ENCODE peak calls at places on chromosomes 2 and 18, in seven cellular contexts. N is kidney; J is IMR-90; A is suprapubic skin; U is Jurkat, Clone E6-1; P is sigmoid colon; H is effector memory CD4-positive, alpha-beta T cell. Q is an unnamed sample.

GRCh38 chr2:102117488-102117887 is 25.1 kb upstream of the IL1R1 start:
- DNase-seq in J (peak; percentile 56), U (no peak), N (no peak), A (no peak), H (no peak), P (no peak), Q (no peak)

GRCh38 chr2:129764376-129765325 is 214.8 kb upstream of the RAB6C start:
- DNase-seq in A (no peak), U (peak; percentile 9), N (no peak), P (no peak), J (no peak), H (no peak), Q (no peak)

GRCh38 chr2:25400576-25401241 is 59.0 kb upstream of the DNMT3A start:
- DNase-seq in A (no peak), H (no peak), J (peak; percentile 23), U (no peak), N (no peak), P (no peak), Q (no peak)

GRCh38 chr2:96556441-96557330 is 20.1 kb downstream of the ARID5A start:
- DNase-seq in U (no peak), J (peak; percentile 87), A (no peak), N (no peak), H (no peak), P (no peak), Q (peak; percentile 91)

GRCh38 chr18:3453540-3454364 is 3.8 kb downstream of the TGIF1 start:
- DNase-seq in U (peak; percentile 28), J (peak; percentile 98), A (peak; percentile 87), P (peak; percentile 90), N (peak; percentile 86), H (no peak), Q (peak; percentile 83)

GRCh38 chr2:128534688-128535392 is 216.2 kb upstream of the HS6ST1 start:
- DNase-seq in H (no peak), N (no peak), U (no peak), A (no peak), J (no peak), P (peak; percentile 4), Q (no peak)

GRCh38 chr18:35071819-35072247 is 30.6 kb downstream of the MAPRE2 start:
- DNase-seq in U (no peak), J (no peak), N (no peak), H (no peak), A (no peak), P (no peak), Q (no peak)

GRCh38 chr18:44828080-44828479 is 147.4 kb downstream of the SETBP1 start:
- DNase-seq in H (no peak), U (no peak), J (no peak), N (no peak), A (no peak), P (no peak), Q (no peak)

GRCh38 chr18:25503567-25504081 is 151.7 kb upstream of the ZNF521 start:
- DNase-seq in U (no peak), P (peak; percentile 87), J (peak; percentile 87), H (no peak), A (peak; percentile 64), N (no peak), Q (peak; percentile 72)

GRCh38 chr18:77254711-77255110 is 5.1 kb downstream of the GALR1 start:
- DNase-seq in N (no peak), P (no peak), H (no peak), U (no peak), J (no peak), A (no peak), Q (no peak)

GRCh38 chr18:519019-519879 is 18.7 kb upstream of the COLEC12 start:
- DNase-seq in A (no peak), J (peak; percentile 80), U (no peak), P (peak; percentile 85), N (peak; percentile 77), H (no peak), Q (peak; percentile 75)

GRCh38 chr2:132568679-132569078 is 101.3 kb downstream of the LYPD1 start:
- DNase-seq in A (no peak), P (no peak), J (no peak), U (no peak), H (no peak), N (no peak), Q (no peak)

GRCh38 chr2:132757676-132758075 is 87.7 kb upstream of the LYPD1 start:
- DNase-seq in U (no peak), A (no peak), J (peak; percentile 77), N (no peak), H (no peak), P (no peak), Q (no peak)

GRCh38 chr2:30267161-30267568 is 35.8 kb downstream of the LBH start:
- DNase-seq in A (no peak), J (no peak), H (peak; percentile 19), U (no peak), P (no peak), N (no peak), Q (no peak)

GRCh38 chr18:45670281-45670962 is 53.6 kb upstream of the SLC14A1 start:
- DNase-seq in N (no peak), H (no peak), U (peak; percentile 88), P (no peak), A (no peak), J (peak; percentile 85), Q (peak; percentile 73)

GRCh38 chr18:6118080-6118479 is 222.8 kb upstream of the TMEM200C start:
- DNase-seq in J (no peak), P (no peak), U (no peak), A (no peak), H (no peak), N (no peak), Q (no peak)

GRCh38 chr2:98731709-98732349 is 897 bp upstream of the MGAT4A start:
- DNase-seq in H (no peak), J (no peak), A (no peak), U (no peak), N (no peak), P (no peak), Q (no peak)

GRCh38 chr18:23627325-23627724 is 35.4 kb downstream of the ANKRD29 start:
- DNase-seq in P (no peak), U (no peak), H (no peak), N (no peak), A (no peak), J (peak; percentile 91), Q (peak; percentile 76)

GRCh38 chr2:213834746-213835145 is 550.5 kb downstream of the SPAG16 start:
- DNase-seq in N (no peak), U (no peak), J (peak; percentile 19), H (no peak), P (no peak), A (no peak), Q (peak; percentile 11)

GRCh38 chr2:221792971-221793670 is 221.0 kb upstream of the EPHA4 start:
- DNase-seq in P (no peak), N (no peak), H (no peak), A (no peak), J (no peak), U (no peak), Q (no peak)

GRCh38 chr2:230312638-230313037 is 14.4 kb upstream of the SP140L start:
- DNase-seq in P (no peak), H (no peak), N (no peak), U (no peak), A (no peak), J (peak; percentile 51), Q (peak; percentile 83)

GRCh38 chr2:15660491-15661294 is 69.0 kb downstream of the DDX1 start:
- DNase-seq in N (no peak), P (no peak), J (no peak), A (no peak), U (no peak), H (no peak), Q (no peak)

GRCh38 chr18:58562999-58563667 is 65.8 kb downstream of the ALPK2 start:
- DNase-seq in A (no peak), U (no peak), J (no peak), H (no peak), N (no peak), P (no peak), Q (no peak)
- H3K4me3 ChIP-seq in A (no peak overlapping the region), U (no peak overlapping the region), J (no peak overlapping the region), H (no peak overlapping the region), N (no peak overlapping the region), P (no peak overlapping the region), Q (no peak overlapping the region)

DNA sequence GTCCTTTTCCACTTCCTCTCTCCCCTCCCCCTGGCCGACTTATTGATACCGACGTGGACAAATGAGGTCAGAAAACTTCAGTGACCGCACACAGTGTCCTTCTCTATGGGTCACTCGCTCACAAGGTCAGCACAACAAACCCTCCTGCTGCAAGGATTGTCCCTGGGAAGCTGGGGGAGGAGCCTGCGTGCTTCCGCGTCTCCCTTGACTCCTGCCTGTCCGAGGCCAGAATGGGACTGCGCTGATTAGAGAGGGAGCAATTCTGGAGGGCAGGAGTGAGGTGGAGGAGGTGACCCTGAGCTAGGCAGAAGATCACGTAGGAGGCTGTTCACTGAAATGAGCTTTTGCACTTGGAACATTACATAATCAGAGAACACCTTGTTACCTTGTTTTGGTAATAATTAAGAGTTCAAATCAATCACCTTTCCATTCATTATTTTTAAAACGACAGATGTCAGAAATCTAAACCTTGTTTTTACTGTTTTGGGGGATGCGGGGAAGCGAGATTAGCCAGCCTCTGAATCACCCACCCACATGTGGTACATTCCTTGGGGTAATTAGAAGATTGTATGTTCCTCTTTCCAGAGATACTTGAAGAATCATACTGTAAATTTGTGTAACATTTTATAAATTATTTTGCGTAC is 70.6 kb downstream of the CTAGE1 start:
- DNase-seq in H (no peak), P (peak; percentile 71), N (peak; percentile 88), A (no peak), J (peak; percentile 73), U (no peak), Q (peak; percentile 89)
- H3K4me3 ChIP-seq in H (no peak overlapping the region), P (no peak overlapping the region), N (no peak overlapping the region), A (no peak overlapping the region), J (no peak overlapping the region), U (no peak overlapping the region), Q (no peak overlapping the region)

DNA sequence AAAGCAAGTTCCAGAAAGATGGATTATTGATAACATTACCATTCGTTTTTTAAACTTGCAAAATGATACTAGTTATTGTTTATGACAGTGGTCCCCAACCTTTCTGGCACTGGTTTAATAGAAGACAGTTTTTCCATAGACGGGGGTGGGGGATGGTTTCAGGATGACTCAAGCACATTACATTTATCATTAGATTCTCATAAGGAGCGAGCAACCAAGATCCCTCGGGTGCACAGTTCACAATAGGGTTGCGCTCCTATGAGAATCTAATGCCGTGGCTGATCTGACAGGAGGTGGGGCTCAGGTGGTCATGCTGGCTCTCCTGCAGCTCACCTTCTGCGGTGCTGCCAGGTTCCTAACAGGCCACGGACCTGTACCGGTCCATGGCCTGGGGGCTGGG is 86.2 kb downstream of the BCL2 start:
- DNase-seq in N (no peak), P (no peak), U (no peak), H (no peak), A (no peak), J (no peak), Q (no peak)
- H3K4me3 ChIP-seq in N (no peak overlapping the region), P (no peak overlapping the region), U (no peak overlapping the region), H (peak overlapping the region; percentile 19), A (no peak overlapping the region), J (no peak overlapping the region), Q (no peak overlapping the region)

GRCh38 chr2:206079699-206080465 is 6.1 kb downstream of the INO80D start:
- DNase-seq in P (no peak), J (no peak), A (no peak), U (no peak), H (no peak), N (no peak), Q (peak; percentile 60)
- H3K4me3 ChIP-seq in P (no peak overlapping the region), J (no peak overlapping the region), A (no peak overlapping the region), U (no peak overlapping the region), H (no peak overlapping the region), N (no peak overlapping the region), Q (no peak overlapping the region)

Q was measured in osteoblast.